ENCODE peak calls at places on chromosomes 12 and 14, in ten cellular contexts. W is left ventricle myocardium inferior; S is breast epithelium; C is esophagus squamous epithelium; K is GM06990; Q is fibroblast of lung; H is ovary; G is lower lobe of right lung; Z is CD8-positive, alpha-beta T cell; J is pancreas. M is an unnamed sample.

GRCh38 chr12:58814036-58814435 is 106.3 kb downstream of the LRIG3 start:
- DNase-seq in Z (no peak), C (no peak), J (no peak), K (no peak), W (no peak), Q (no peak), H (no peak), S (no peak), G (no peak), M (no peak)

GRCh38 chr14:88364710-88365413 is 20.6 kb upstream of the SPATA7 start:
- DNase-seq in H (no peak), W (no peak), G (no peak), Z (no peak), C (no peak), K (no peak), S (no peak), Q (no peak), J (no peak), M (no peak)

GRCh38 chr12:56601503-56601902 is 28.6 kb downstream of the BAZ2A start:
- DNase-seq in H (no peak), Q (no peak), W (no peak), G (no peak), Z (no peak), C (no peak), K (no peak), J (no peak), S (no peak), M (no peak)

GRCh38 chr14:22483863-22484593 is 105.0 kb downstream of the DAD1 start:
- DNase-seq in W (no peak), K (no peak), J (no peak), Q (no peak), G (no peak), Z (no peak), C (no peak), S (no peak), H (no peak), M (no peak)

GRCh38 chr12:88575361-88575959 is 4.8 kb downstream of the KITLG start:
- DNase-seq in C (no peak), S (no peak), J (no peak), W (no peak), H (no peak), K (no peak), G (no peak), Q (peak; percentile 47), Z (no peak), M (no peak)

GRCh38 chr14:101286271-101287018 is 274.9 kb upstream of the DIO3 start:
- DNase-seq in C (no peak), K (no peak), G (no peak), S (no peak), Z (no peak), H (peak; percentile 62), J (no peak), W (no peak), Q (no peak), M (no peak)

GRCh38 chr14:90318016-90318415 is 13.7 kb downstream of the NRDE2 start:
- DNase-seq in K (no peak), H (no peak), J (no peak), C (no peak), S (no peak), G (no peak), Z (no peak), W (no peak), Q (no peak), M (no peak)

GRCh38 chr12:124992874-124993567 is 424 bp upstream of the BRI3BP start:
- DNase-seq in S (no peak), Q (peak; percentile 28), J (peak; percentile 81), Z (peak; percentile 67), G (peak; percentile 65), W (no peak), H (no peak), C (peak; percentile 4), K (peak; percentile 69), M (peak; percentile 88)

GRCh38 chr12:38289396-38289795 is 27.2 kb upstream of the ALG10B start:
- DNase-seq in Q (no peak), H (no peak), J (no peak), S (no peak), W (no peak), K (no peak), Z (no peak), G (no peak), C (no peak), M (no peak)

GRCh38 chr12:51863921-51864700 is 15.6 kb upstream of the FIGNL2 start:
- DNase-seq in Q (no peak), Z (no peak), H (no peak), W (no peak), S (no peak), C (no peak), K (no peak), G (no peak), J (no peak), M (no peak)

GRCh38 chr12:96456265-96456974 is 33.0 kb upstream of the CFAP54 start:
- DNase-seq in K (peak; percentile 32), Q (no peak), C (no peak), Z (no peak), H (no peak), S (no peak), J (no peak), G (no peak), W (no peak), M (no peak)

GRCh38 chr12:12224240-12224940 is 42.5 kb downstream of the LRP6 start:
- DNase-seq in W (no peak), K (peak; percentile 37), Z (no peak), S (no peak), C (no peak), H (no peak), J (no peak), Q (peak; percentile 17), G (no peak), M (no peak)

GRCh38 chr14:80212025-80212402 is 710 bp upstream of the DIO2 start:
- DNase-seq in C (no peak), Z (no peak), J (no peak), S (no peak), G (no peak), K (no peak), Q (peak; percentile 72), H (no peak), W (no peak), M (no peak)

GRCh38 chr14:80215081-80215480 is 3.8 kb upstream of the DIO2 start:
- DNase-seq in S (no peak), Q (no peak), G (no peak), J (no peak), K (no peak), H (no peak), W (no peak), Z (no peak), C (no peak), M (no peak)

GRCh38 chr14:80211143-80212024 is at the start of gene DIO2:
- DNase-seq in H (no peak), G (no peak), Z (no peak), K (no peak), C (no peak), Q (peak; percentile 20), S (no peak), J (no peak), W (peak; percentile 56), M (no peak)

GRCh38 chr14:80215756-80216581 is 4.7 kb upstream of the DIO2 start:
- DNase-seq in J (no peak), W (peak; percentile 41), Z (no peak), K (no peak), S (no peak), G (no peak), C (no peak), H (no peak), Q (peak; percentile 47), M (peak; percentile 29)

DNA sequence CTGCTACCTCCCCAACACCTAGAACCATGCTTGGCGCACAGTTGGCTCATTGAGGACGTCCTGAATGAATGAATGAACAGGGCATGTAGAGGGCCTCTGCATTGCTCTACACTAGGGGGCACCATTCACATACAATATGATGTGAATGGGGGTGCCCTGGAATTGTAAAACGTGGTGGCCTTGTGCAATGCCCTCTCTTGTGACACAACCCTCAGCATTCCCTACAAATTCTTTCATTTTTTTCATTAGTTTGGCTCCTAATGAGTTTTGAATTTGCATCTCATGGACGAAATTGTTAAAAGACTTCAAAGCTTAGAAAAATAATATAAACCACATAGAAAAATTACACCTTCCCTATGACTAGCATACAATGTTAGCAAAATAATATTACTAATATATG is 2.3 kb upstream of the DIO2 start:
- DNase-seq in S (no peak), C (no peak), G (no peak), Z (no peak), Q (peak; percentile 79), K (no peak), H (no peak), J (no peak), W (no peak), M (no peak)
- TF ChIP-seq CTCF in S (no peak), C (no peak), G (peak; percentile 18), Z (no peak), Q (peak; percentile 70), K (peak; percentile 68), H (no peak), J (peak; percentile 15), W (peak; percentile 34), M (no peak)

GRCh38 chr12:48060474-48060873 is 45.4 kb downstream of the SENP1 start:
- DNase-seq in H (no peak), C (no peak), J (no peak), G (no peak), Z (no peak), Q (no peak), S (no peak), W (no peak), K (no peak), M (no peak)
- H3K36me3 ChIP-seq in H (no peaks in the 10 kb centered on the region), C (peaks cover 78% of the 10 kb centered on the region), J (peaks cover 14% of the 10 kb centered on the region), G (peaks cover 65% of the 10 kb centered on the region), Z (peaks cover 33% of the 10 kb centered on the region), Q (peaks cover 4% of the 10 kb centered on the region), S (no peaks in the 10 kb centered on the region), W (peaks cover 75% of the 10 kb centered on the region), K (peaks cover 13% of the 10 kb centered on the region), M (peaks cover 5% of the 10 kb centered on the region)

DNA sequence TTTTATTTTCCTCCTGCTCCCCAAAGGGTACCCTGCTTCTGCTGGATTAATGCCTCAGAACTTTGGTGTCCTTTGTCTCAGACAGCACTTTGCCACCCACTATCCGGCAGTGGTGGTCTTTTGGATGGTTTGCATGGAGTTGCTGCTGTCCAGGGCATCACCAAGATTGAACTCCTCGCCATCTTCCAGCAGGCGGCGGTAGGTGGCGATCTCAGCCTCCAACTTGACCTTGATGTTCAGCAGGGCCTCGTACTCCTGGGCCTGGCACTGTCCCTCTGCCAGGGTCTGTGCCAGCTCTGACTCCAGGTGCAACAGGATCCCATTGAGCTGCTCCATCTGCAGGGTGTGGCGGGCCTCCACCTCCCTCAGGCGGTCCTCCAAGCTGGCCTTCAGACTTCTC is 9.4 kb upstream of the NOPCHAP1 start:
- DNase-seq in G (no peak), W (no peak), Q (no peak), C (no peak), Z (no peak), S (no peak), J (no peak), K (no peak), H (no peak), M (no peak)
- TF ChIP-seq CTCF in G (no peak), W (no peak), Q (no peak), C (no peak), Z (no peak), S (no peak), J (no peak), K (no peak), H (no peak), M (no peak)

DNA sequence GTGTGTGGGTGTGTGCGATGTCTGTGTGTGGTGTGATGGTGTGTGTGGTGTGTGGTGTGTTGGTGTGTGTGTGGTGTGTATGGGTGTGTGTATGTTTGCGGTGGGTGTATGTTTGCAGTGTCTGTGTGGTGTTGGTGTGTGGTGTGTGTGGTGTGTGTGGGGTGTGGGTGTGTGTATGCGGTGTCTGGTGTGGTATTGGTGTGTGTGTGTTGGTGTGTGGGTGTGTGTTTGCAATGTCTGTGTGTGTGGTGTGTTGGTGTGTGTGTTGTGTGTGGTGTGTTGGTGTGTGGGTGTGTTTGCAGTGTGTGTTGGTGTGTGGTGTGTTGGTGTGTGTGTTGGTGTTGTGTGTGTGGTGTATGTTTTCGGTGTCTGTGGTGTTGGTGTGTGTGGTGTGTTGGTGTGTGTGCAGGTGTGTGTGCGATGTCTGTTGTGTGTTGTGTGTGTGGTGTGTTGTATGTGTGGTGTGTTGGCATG is 15.7 kb downstream of the MLXIP start:
- DNase-seq in Q (no peak), W (no peak), H (no peak), S (no peak), G (no peak), C (no peak), J (no peak), Z (no peak), K (no peak), M (no peak)
- H3K36me3 ChIP-seq in Q (no peaks in the 10 kb centered on the region), W (no peaks in the 10 kb centered on the region), H (no peaks in the 10 kb centered on the region), S (no peaks in the 10 kb centered on the region), G (no peaks in the 10 kb centered on the region), C (no peaks in the 10 kb centered on the region), J (no peaks in the 10 kb centered on the region), Z (no peaks in the 10 kb centered on the region), K (no peaks in the 10 kb centered on the region), M (no peaks in the 10 kb centered on the region)